ENCODE peak calls at places on chromosome 1, in ten cellular contexts. O, B, D, K, S, X, H, Z, P and R are unnamed samples.

GRCh38 chr1:194013561-194013960 is 827.1 kb upstream of the B3GALT2 start:
- DNase-seq in O (no peak), B (no peak), D (no peak), K (no peak), S (no peak), X (no peak), H (no peak), Z (no peak), P (no peak), R (no peak)

GRCh38 chr1:45619149-45619921 is 4.5 kb downstream of the CCDC17 start:
- DNase-seq in O (no peak), B (no peak), D (no peak), K (no peak), S (no peak), X (no peak), H (no peak), Z (no peak), P (no peak), R (no peak)

GRCh38 chr1:175555266-175555665 is 188.1 kb downstream of the TNR start:
- DNase-seq in O (no peak), B (no peak), D (no peak), K (no peak), S (no peak), X (no peak), H (no peak), Z (no peak), P (no peak), R (no peak)

GRCh38 chr1:90393025-90393424 is 324.1 kb downstream of the BARHL2 start:
- DNase-seq in O (no peak), B (no peak), D (no peak), K (no peak), S (no peak), X (no peak), H (no peak), Z (no peak), P (peak; percentile 48), R (no peak)

GRCh38 chr1:50183734-50184133 is 75.0 kb downstream of the ELAVL4 start:
- DNase-seq in O (no peak), B (no peak), D (no peak), K (no peak), S (no peak), X (no peak), H (no peak), Z (no peak), P (no peak), R (no peak)

GRCh38 chr1:224529844-224530243 is 86.3 kb upstream of the CNIH3 start:
- DNase-seq in O (no peak), B (no peak), D (no peak), K (no peak), S (no peak), X (no peak), H (no peak), Z (no peak), P (no peak), R (no peak)

GRCh38 chr1:202160377-202160940 is at the start of gene PTPN7:
- DNase-seq in O (no peak), B (no peak), D (no peak), K (no peak), S (peak; percentile 88), X (peak; percentile 80), H (peak; percentile 85), Z (peak; percentile 79), P (no peak), R (no peak)

GRCh38 chr1:54256756-54257155 is 56.8 kb downstream of the MRPL37 start:
- DNase-seq in O (peak; percentile 44), B (no peak), D (no peak), K (no peak), S (no peak), X (no peak), H (no peak), Z (no peak), P (no peak), R (peak; percentile 77)

GRCh38 chr1:21818661-21819060 is 6.6 kb downstream of the LDLRAD2 start:
- DNase-seq in O (no peak), B (peak; percentile 91), D (no peak), K (peak; percentile 12), S (peak; percentile 81), X (peak; percentile 41), H (no peak), Z (peak; percentile 16), P (peak; percentile 23), R (peak; percentile 67)

GRCh38 chr1:198876371-198876871 is 237.6 kb downstream of the PTPRC start:
- DNase-seq in O (no peak), B (no peak), D (no peak), K (no peak), S (no peak), X (no peak), H (no peak), Z (no peak), P (no peak), R (no peak)

GRCh38 chr1:42144336-42145189 is 8.6 kb upstream of the GUCA2B start:
- DNase-seq in O (no peak), B (no peak), D (no peak), K (no peak), S (no peak), X (no peak), H (no peak), Z (no peak), P (no peak), R (no peak)

GRCh38 chr1:111615874-111616715 is 3.5 kb upstream of the RAP1A start:
- DNase-seq in O (no peak), B (no peak), D (no peak), K (no peak), S (peak; percentile 73), X (peak; percentile 73), H (no peak), Z (peak; percentile 47), P (no peak), R (no peak)